ENCODE peak calls at places on chromosomes 7 and 10, in five cellular contexts. S is iPS DF 6.9; L is OCI-LY7; Y is right lobe of liver; U is CD8-positive, alpha-beta T cell. V is an unnamed sample. For H3K4me1, the result is how much of the 10 kb centered on the place peaks cover.

GRCh38 chr10:133203652-133204195 is 26.3 kb upstream of the UTF1 start:
- DNase-seq in S (no peak), L (no peak), Y (no peak), U (no peak), V (peak)

GRCh38 chr7:16753932-16754571 is 497 bp downstream of the TSPAN13 start:
- DNase-seq in S (no peak), L (peak), Y (peak), U (no peak), V (peak)

GRCh38 chr7:42285383-42285824 is 48.4 kb upstream of the GLI3 start:
- DNase-seq in S (no peak), L (no peak), Y (no peak), U (no peak), V (no peak)

GRCh38 chr10:122279725-122280141 is 8.6 kb downstream of the BTBD16 start:
- DNase-seq in S (peak), L (peak), Y (peak), U (no peak), V (peak)

GRCh38 chr10:29993319-29993876 is 66.0 kb downstream of the JCAD start:
- DNase-seq in S (no peak), L (no peak), Y (no peak), U (no peak), V (no peak)

GRCh38 chr7:111238891-111239290 is 148.0 kb downstream of the LRRN3 start:
- DNase-seq in S (no peak), L (no peak), Y (no peak), U (no peak), V (no peak)

GRCh38 chr7:30816291-30817059 is 45.3 kb downstream of the MINDY4 start:
- DNase-seq in S (no peak), L (no peak), Y (no peak), U (no peak), V (no peak)

GRCh38 chr7:130982160-130982638 is 248.2 kb upstream of the KLF14 start:
- DNase-seq in S (peak), L (peak), Y (no peak), U (no peak), V (no peak)

GRCh38 chr10:18233775-18234174 is 93.6 kb downstream of the CACNB2 start:
- DNase-seq in S (peak), L (no peak), Y (peak), U (no peak), V (no peak)

GRCh38 chr7:44251851-44252250 is 51.1 kb downstream of the YKT6 start:
- DNase-seq in S (no peak), L (no peak), Y (no peak), U (no peak), V (no peak)

GRCh38 chr10:106111241-106111640 is 1053.3 kb downstream of the SORCS1 start:
- DNase-seq in S (no peak), L (no peak), Y (no peak), U (no peak), V (no peak)

GRCh38 chr7:155773531-155773930 is 38.7 kb downstream of the SHH start:
- DNase-seq in S (no peak), L (no peak), Y (no peak), U (no peak), V (no peak)

GRCh38 chr7:157394246-157395191 is 57.7 kb downstream of the DNAJB6 start:
- DNase-seq in S (no peak), L (no peak), Y (no peak), U (no peak), V (no peak)
- H3K4me1 ChIP-seq in S (under half), L (under half), Y (under half), U (under half), V (under half)

DNA sequence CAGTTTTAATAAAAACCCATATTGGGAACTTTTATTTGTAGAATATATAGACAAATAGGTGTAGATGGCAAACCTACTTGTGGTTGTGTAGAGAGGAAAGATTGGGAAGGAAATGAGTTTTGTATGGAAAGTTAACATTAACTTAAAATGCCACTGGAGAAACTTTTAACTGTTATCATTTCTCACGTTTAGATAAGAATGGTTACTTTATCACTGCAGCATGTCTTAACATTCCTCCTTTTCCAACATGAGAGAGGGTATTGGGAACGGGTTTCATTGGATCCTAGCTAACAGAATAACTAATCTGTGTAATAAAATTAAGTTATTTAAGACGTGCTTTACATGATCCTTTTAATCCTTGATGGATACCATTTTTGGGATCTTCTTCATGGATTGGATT is 1.8 kb downstream of the LUC7L2 start:
- DNase-seq in S (no peak), L (no peak), Y (no peak), U (no peak), V (no peak)
- H3K4me3 ChIP-seq in S (no peak), L (peak), Y (no peak), U (peak), V (peak)

GRCh38 chr10:98262571-98262970 is 5.4 kb downstream of the LOXL4 start:
- DNase-seq in S (peak), L (peak), Y (peak), U (no peak), V (peak)
- H3K4me1 ChIP-seq in S (under half), L (under half), Y (under half), U (under half), V (under half)

GRCh38 chr10:98196985-98197384 is 62.5 kb downstream of the R3HCC1L start:
- DNase-seq in S (no peak), L (no peak), Y (no peak), U (no peak), V (no peak)
- H3K4me3 ChIP-seq in S (no peak), L (no peak), Y (no peak), U (no peak), V (no peak)